ENCODE peak calls at places on chromosomes 4 and X, in eight cellular contexts. S is tibial nerve, Q is cardiac muscle cell, Y is Peyer's patch, H is PC-9, D is left ventricle myocardium inferior, N is colonic mucosa, A is ascending aorta. E is an unnamed sample. For H3K9me3, the result is how much of the 10 kb centered on the place peaks cover.

GRCh38 chrX:74419861-74420193 is 1.5 kb upstream of the SLC16A2 start:
- DNase-seq in S (no peak), Q (no peak), Y (no peak), H (peak), D (no peak), N (no peak), A (no peak), E (peak)

GRCh38 chrX:139831689-139832456 is 101.0 kb downstream of the ATP11C start:
- DNase-seq in S (peak), Q (peak), Y (no peak), H (no peak), D (no peak), N (peak), A (no peak), E (no peak)

GRCh38 chrX:154002215-154002719 is 17.4 kb downstream of the IRAK1 start:
- DNase-seq in S (no peak), Q (peak), Y (no peak), H (peak), D (peak), N (no peak), A (no peak), E (no peak)

GRCh38 chr4:98341309-98341708 is 80.1 kb downstream of the RAP1GDS1 start:
- DNase-seq in S (no peak), Q (peak), Y (no peak), H (no peak), D (no peak), N (no peak), A (no peak), E (no peak)

GRCh38 chr4:38663021-38663800 is 788 bp upstream of the KLF3 start:
- DNase-seq in S (no peak), Q (peak), Y (no peak), H (no peak), D (no peak), N (peak), A (no peak), E (no peak)

GRCh38 chr4:44016582-44017421 is 431.8 kb downstream of the KCTD8 start:
- DNase-seq in S (no peak), Q (no peak), Y (no peak), H (peak), D (no peak), N (no peak), A (no peak), E (no peak)

GRCh38 chr4:9771069-9771468 is 10.4 kb upstream of the DRD5 start:
- DNase-seq in S (no peak), Q (no peak), Y (no peak), H (no peak), D (no peak), N (no peak), A (no peak), E (no peak)

GRCh38 chr4:174561556-174561955 is 39.3 kb upstream of the HPGD start:
- DNase-seq in S (no peak), Q (no peak), Y (no peak), H (no peak), D (no peak), N (no peak), A (no peak), E (no peak)

GRCh38 chrX:17967888-17968287 is 106.8 kb upstream of the RAI2 start:
- DNase-seq in S (no peak), Q (no peak), Y (no peak), H (no peak), D (no peak), N (no peak), A (no peak), E (no peak)

GRCh38 chrX:119503484-119503861 is 35.2 kb downstream of the SLC25A5 start:
- DNase-seq in S (no peak), Q (peak), Y (peak), H (peak), D (no peak), N (peak), A (peak), E (no peak)

GRCh38 chr4:93828332-93828829 is at the start of gene ATOH1:
- DNase-seq in S (no peak), Q (no peak), Y (peak), H (peak), D (no peak), N (peak), A (no peak), E (no peak)

GRCh38 chr4:11813951-11814446 is 385.3 kb upstream of the HS3ST1 start:
- DNase-seq in S (no peak), Q (no peak), Y (no peak), H (no peak), D (no peak), N (no peak), A (no peak), E (no peak)

GRCh38 chrX:48578661-48579128 is 4.4 kb downstream of the RBM3 start:
- DNase-seq in S (no peak), Q (no peak), Y (no peak), H (no peak), D (no peak), N (no peak), A (no peak), E (no peak)

GRCh38 chr4:24010573-24010972 is 120.7 kb upstream of the PPARGC1A start:
- DNase-seq in S (no peak), Q (no peak), Y (no peak), H (no peak), D (no peak), N (no peak), A (no peak), E (no peak)

GRCh38 chr4:1357356-1358248 is 10.6 kb downstream of the UVSSA start:
- DNase-seq in S (no peak), Q (no peak), Y (no peak), H (no peak), D (no peak), N (no peak), A (no peak), E (peak)

GRCh38 chr4:25767877-25768475 is 94.8 kb downstream of the SEL1L3 start:
- DNase-seq in S (peak), Q (peak), Y (no peak), H (peak), D (peak), N (peak), A (no peak), E (no peak)

GRCh38 chr4:164383187-164384181 is 370.4 kb upstream of the SMIM31 start:
- DNase-seq in S (peak), Q (no peak), Y (no peak), H (peak), D (no peak), N (no peak), A (peak), E (no peak)

DNA sequence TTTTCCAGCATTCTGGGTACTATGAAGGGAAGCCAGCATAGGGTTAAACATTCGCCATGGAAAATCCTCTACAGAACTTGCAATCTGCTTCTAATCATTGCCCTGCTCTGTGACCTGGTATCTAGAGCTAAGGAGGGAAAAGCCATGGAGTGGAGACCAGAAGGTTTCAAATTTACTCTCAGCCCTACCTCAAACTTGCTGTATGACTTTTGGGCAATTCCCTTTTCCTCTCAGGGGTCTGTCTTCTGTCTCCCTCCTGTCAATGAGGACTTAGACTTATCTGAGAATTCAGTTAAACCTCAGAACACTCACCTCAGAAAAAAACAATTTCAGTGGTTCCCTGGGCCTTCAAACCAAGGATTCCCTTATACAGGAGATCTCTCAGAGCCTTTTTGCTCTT is 29.1 kb downstream of the ARHGEF9 start:
- DNase-seq in S (no peak), Q (no peak), Y (no peak), H (no peak), D (no peak), N (no peak), A (no peak), E (no peak)
- H3K4me3 ChIP-seq in S (no peak), Q (peak), Y (no peak), H (no peak), D (no peak), N (no peak), A (peak), E (no peak)

GRCh38 chrX:102042706-102043325 is 82.7 kb upstream of the TCEAL2 start:
- DNase-seq in S (no peak), Q (no peak), Y (no peak), H (no peak), D (no peak), N (no peak), A (no peak), E (no peak)
- H3K9me3 ChIP-seq in S (under half), Q (under half), Y (under half), H (under half), D (under half), N (under half), A (under half), E (under half)

GRCh38 chr4:76016383-76016782 is 6.9 kb downstream of the CXCL10 start:
- DNase-seq in S (no peak), Q (no peak), Y (no peak), H (peak), D (no peak), N (no peak), A (no peak), E (peak)

GRCh38 chr4:76013540-76013939 is 6.2 kb upstream of the CXCL9 start:
- DNase-seq in S (no peak), Q (no peak), Y (no peak), H (no peak), D (no peak), N (no peak), A (no peak), E (no peak)

GRCh38 chr4:76012388-76012801 is 5.1 kb upstream of the CXCL9 start:
- DNase-seq in S (no peak), Q (peak), Y (no peak), H (no peak), D (no peak), N (no peak), A (no peak), E (no peak)

GRCh38 chr4:76011018-76011670 is 3.8 kb upstream of the CXCL9 start:
- DNase-seq in S (no peak), Q (no peak), Y (no peak), H (no peak), D (no peak), N (no peak), A (no peak), E (no peak)

DNA sequence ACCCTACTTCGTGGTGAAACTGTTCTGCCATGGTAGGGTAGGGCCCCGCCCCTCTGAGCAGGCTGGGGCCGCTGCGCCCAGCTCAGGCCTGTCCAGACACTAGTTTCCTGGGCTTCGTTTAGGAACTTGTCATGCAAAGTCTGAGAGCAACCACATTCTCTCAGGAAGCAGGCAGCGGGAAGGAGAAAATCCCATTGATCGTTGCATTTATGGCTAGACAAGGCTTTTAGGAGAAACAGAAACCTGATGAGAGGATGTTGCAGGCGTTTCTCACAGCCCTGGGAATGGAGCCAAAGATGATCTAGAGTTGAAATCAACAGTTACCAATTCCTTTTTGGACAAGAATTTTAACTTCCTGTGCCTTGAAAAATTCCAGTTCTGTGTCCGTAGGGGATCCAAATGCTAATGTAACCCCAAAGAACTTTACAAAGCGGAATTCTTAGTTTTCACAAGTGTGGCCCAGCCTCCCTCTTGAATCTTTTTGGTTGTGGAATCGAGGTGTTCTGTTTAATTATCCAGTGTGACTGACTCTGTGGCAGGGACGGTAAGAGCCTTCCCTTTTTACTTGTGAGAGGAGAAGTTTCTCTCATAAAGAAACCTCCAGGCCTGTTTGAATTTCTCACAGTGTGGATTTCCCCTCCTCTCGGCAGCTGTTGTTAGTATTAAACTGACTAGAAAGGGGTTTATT is 4.5 kb upstream of the CXCL9 start:
- DNase-seq in S (peak), Q (peak), Y (no peak), H (no peak), D (no peak), N (no peak), A (no peak), E (no peak)
- H3K4me3 ChIP-seq in S (no peak), Q (no peak), Y (no peak), H (no peak), D (peak), N (no peak), A (peak), E (no peak)

DNA sequence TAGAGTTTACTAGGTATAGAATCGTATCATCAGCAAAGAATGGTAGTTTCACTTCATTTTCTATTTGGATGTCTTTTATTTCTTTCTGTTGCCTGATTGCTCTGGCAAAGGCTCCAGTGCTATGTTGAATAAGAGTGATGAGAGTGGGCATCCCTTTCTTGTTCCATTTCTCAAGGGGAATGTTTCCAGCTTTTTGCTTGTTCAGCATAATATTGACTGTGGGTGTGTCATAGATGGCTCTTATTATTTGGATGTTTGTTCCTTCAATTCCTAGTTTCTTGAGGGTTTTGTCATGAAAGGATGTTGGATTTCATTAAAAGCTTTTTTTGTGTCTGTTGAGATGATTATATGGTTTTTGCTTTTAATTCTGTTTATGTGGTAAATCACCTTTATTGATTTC is 1114.5 kb downstream of the RAPGEF2 start:
- DNase-seq in S (no peak), Q (no peak), Y (no peak), H (no peak), D (no peak), N (no peak), A (no peak), E (no peak)
- H3K9me3 ChIP-seq in S (under half), Q (under half), Y (under half), H (under half), D (half or more), N (under half), A (under half), E (under half)

GRCh38 chr4:188107931-188108843 is 1.2 kb downstream of the TRIML2 start:
- DNase-seq in S (no peak), Q (no peak), Y (no peak), H (no peak), D (no peak), N (no peak), A (no peak), E (no peak)
- H3K4me3 ChIP-seq in S (no peak), Q (no peak), Y (no peak), H (no peak), D (no peak), N (no peak), A (no peak), E (no peak)

DNA sequence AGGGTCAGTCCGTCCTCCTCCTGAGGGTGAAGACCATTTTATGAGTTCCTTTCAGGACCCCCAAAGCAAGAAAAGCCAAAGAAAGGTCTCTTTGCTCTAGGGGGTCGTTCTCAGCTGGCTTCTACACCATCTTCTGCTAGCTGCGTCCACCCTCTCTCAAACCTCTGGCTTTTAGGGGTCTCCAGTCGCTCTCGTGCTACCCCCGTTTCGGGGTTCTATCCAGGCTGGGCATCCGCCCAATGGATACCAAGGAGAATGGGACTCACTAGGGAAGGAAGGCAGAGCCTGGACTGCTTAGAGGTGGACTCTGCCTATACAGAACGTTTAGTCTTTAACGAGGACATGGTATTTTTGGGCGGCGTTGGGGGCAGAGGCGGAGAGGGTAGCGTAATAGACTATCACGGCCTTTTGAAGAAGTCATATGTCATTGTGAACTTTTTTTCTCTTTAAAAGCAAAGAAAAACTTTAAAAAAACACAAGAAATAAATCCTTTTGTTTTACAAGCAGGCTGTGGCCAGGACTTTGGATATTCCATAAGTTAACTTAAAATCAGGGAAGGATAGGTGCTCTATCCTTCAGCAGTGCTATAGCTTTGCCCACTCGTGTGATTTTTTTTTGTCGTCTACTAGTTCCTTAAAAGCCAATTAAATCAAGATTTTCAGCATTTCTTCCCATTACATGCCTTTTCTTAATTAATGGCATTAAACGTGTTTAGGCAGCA is 7.1 kb upstream of the PITX2 start:
- DNase-seq in S (no peak), Q (no peak), Y (no peak), H (no peak), D (no peak), N (no peak), A (no peak), E (no peak)
- H3K9me3 ChIP-seq in S (under half), Q (under half), Y (under half), H (under half), D (under half), N (under half), A (under half), E (under half)

DNA sequence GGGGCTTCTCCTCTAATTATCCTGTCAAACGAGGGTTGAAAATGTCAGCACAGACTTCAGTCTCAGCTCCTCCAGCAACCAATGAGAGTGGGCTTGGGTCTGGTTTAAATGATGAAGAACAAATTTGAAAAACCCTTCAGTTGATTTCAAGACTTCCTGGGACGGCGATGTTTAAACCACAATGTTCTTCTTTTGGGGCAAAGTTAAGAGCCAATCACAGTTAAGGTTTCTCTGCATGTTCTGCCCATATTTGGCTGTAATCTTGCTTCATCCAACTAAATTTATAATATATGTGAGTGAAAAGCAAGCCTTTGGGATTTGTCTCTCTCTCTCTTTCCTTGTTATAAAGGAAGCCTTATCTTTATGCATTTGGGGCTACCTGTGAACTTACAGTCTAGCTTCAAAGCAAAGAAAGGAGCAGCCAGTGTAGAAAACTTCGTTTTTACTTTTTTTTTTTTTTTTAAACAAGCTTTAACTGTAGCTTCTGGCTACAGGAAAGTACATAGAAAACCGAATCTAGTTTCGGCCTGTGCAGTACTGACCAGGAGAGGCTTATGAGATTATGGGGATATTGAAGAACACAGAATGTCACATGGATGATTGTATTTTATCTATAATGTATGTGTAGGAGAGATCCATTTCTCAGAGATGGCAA is 46.8 kb upstream of the FAM9C start:
- DNase-seq in S (no peak), Q (peak), Y (no peak), H (no peak), D (no peak), N (no peak), A (no peak), E (no peak)
- H3K4me3 ChIP-seq in S (no peak), Q (no peak), Y (no peak), H (no peak), D (no peak), N (no peak), A (peak), E (no peak)

DNA sequence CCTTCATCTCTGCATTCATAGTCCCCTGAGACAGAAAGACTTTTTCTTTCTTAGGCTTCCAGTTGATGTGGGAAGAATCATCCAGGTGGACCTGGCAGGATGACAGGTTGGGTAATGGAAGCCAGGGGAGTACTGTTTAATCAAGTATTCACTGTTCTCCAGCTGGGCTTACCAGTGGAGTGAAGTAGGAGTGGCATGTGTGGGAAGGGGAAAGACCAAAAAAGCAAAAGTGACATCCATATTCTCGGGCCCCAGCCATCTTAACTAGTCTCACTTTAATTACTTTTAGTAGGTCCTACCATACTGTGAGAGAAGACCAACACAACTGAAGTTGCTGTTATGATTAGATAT is 18.5 kb downstream of the VSIG4 start:
- DNase-seq in S (no peak), Q (no peak), Y (no peak), H (no peak), D (no peak), N (no peak), A (no peak), E (no peak)
- H3K9me3 ChIP-seq in S (under half), Q (under half), Y (under half), H (under half), D (under half), N (under half), A (under half), E (under half)

GRCh38 chrX:150411656-150412055 is 48.5 kb downstream of the MAMLD1 start:
- DNase-seq in S (no peak), Q (no peak), Y (no peak), H (no peak), D (no peak), N (no peak), A (no peak), E (no peak)
- H3K4me3 ChIP-seq in S (no peak), Q (no peak), Y (no peak), H (no peak), D (no peak), N (no peak), A (no peak), E (no peak)